ENCODE peak calls at places on chromosome 6, in five cellular contexts. One of them, this sample, is unnamed.

GRCh38 chr6:161721511-161721910 is 447.6 kb upstream of the AGPAT4 start:
- DNase-seq in esophagus squamous epithelium: no peak
- DNase-seq in A549: no peak
- DNase-seq in lower lobe of right lung: no peak
- DNase-seq in WTC11: no peak
- DNase-seq in this sample: no peak

GRCh38 chr6:150857062-150857905 is 8.2 kb upstream of the MTHFD1L start:
- DNase-seq in esophagus squamous epithelium: no peak
- DNase-seq in A549: peak; percentile 90
- DNase-seq in lower lobe of right lung: no peak
- DNase-seq in WTC11: no peak
- DNase-seq in this sample: no peak

GRCh38 chr6:85078071-85078470 is 313.7 kb upstream of the TBX18 start:
- DNase-seq in esophagus squamous epithelium: no peak
- DNase-seq in A549: peak; percentile 23
- DNase-seq in lower lobe of right lung: no peak
- DNase-seq in WTC11: no peak
- DNase-seq in this sample: no peak

GRCh38 chr6:31877651-31878161 is 1.1 kb downstream of the SLC44A4 start:
- DNase-seq in esophagus squamous epithelium: no peak
- DNase-seq in A549: no peak
- DNase-seq in lower lobe of right lung: peak; percentile 80
- DNase-seq in WTC11: no peak
- DNase-seq in this sample: no peak

GRCh38 chr6:104625536-104625935 is 234.2 kb downstream of the HACE1 start:
- DNase-seq in esophagus squamous epithelium: no peak
- DNase-seq in A549: peak; percentile 44
- DNase-seq in lower lobe of right lung: no peak
- DNase-seq in WTC11: no peak
- DNase-seq in this sample: no peak

GRCh38 chr6:42446370-42446769 is 5.4 kb downstream of the TRERF1 start:
- DNase-seq in esophagus squamous epithelium: no peak
- DNase-seq in A549: no peak
- DNase-seq in lower lobe of right lung: no peak
- DNase-seq in WTC11: no peak
- DNase-seq in this sample: no peak

GRCh38 chr6:159321267-159321666 is 152.1 kb downstream of the FNDC1 start:
- DNase-seq in esophagus squamous epithelium: no peak
- DNase-seq in A549: no peak
- DNase-seq in lower lobe of right lung: no peak
- DNase-seq in WTC11: no peak
- DNase-seq in this sample: no peak

GRCh38 chr6:34248198-34248726 is 544 bp downstream of the SMIM29 start:
- DNase-seq in esophagus squamous epithelium: no peak
- DNase-seq in A549: peak; percentile 43
- DNase-seq in lower lobe of right lung: peak; percentile 83
- DNase-seq in WTC11: peak; percentile 61
- DNase-seq in this sample: peak; percentile 89

GRCh38 chr6:191487-192312 is 100.6 kb upstream of the DUSP22 start:
- DNase-seq in esophagus squamous epithelium: no peak
- DNase-seq in A549: no peak
- DNase-seq in lower lobe of right lung: peak; percentile 26
- DNase-seq in WTC11: no peak
- DNase-seq in this sample: no peak

GRCh38 chr6:98894810-98895209 is 52.9 kb downstream of the FBXL4 start:
- DNase-seq in esophagus squamous epithelium: no peak
- DNase-seq in A549: no peak
- DNase-seq in lower lobe of right lung: no peak
- DNase-seq in WTC11: no peak
- DNase-seq in this sample: no peak

GRCh38 chr6:25017932-25018581 is 82.3 kb upstream of the RIPOR2 start:
- DNase-seq in esophagus squamous epithelium: no peak
- DNase-seq in A549: peak; percentile 37
- DNase-seq in lower lobe of right lung: peak; percentile 87
- DNase-seq in WTC11: peak; percentile 80
- DNase-seq in this sample: peak; percentile 73

GRCh38 chr6:111215134-111215533 is 127.8 kb downstream of the SLC16A10 start:
- DNase-seq in esophagus squamous epithelium: no peak
- DNase-seq in A549: no peak
- DNase-seq in lower lobe of right lung: no peak
- DNase-seq in WTC11: no peak
- DNase-seq in this sample: no peak

GRCh38 chr6:158758464-158758863 is 60.7 kb downstream of the EZR start:
- DNase-seq in esophagus squamous epithelium: no peak
- DNase-seq in A549: no peak
- DNase-seq in lower lobe of right lung: no peak
- DNase-seq in WTC11: peak; percentile 65
- DNase-seq in this sample: no peak

GRCh38 chr6:96624957-96625356 is 62.0 kb downstream of the FHL5 start:
- DNase-seq in esophagus squamous epithelium: no peak
- DNase-seq in A549: no peak
- DNase-seq in lower lobe of right lung: no peak
- DNase-seq in WTC11: no peak
- DNase-seq in this sample: no peak

GRCh38 chr6:96621983-96622382 is 59.1 kb downstream of the FHL5 start:
- DNase-seq in esophagus squamous epithelium: no peak
- DNase-seq in A549: no peak
- DNase-seq in lower lobe of right lung: no peak
- DNase-seq in WTC11: no peak
- DNase-seq in this sample: no peak

GRCh38 chr6:96620851-96621250 is 57.9 kb downstream of the FHL5 start:
- DNase-seq in esophagus squamous epithelium: no peak
- DNase-seq in A549: no peak
- DNase-seq in lower lobe of right lung: no peak
- DNase-seq in WTC11: no peak
- DNase-seq in this sample: no peak

GRCh38 chr6:96631248-96631647 is 68.3 kb downstream of the FHL5 start:
- DNase-seq in esophagus squamous epithelium: no peak
- DNase-seq in A549: no peak
- DNase-seq in lower lobe of right lung: no peak
- DNase-seq in WTC11: no peak
- DNase-seq in this sample: no peak

GRCh38 chr6:96626749-96627353 is 63.9 kb downstream of the FHL5 start:
- DNase-seq in esophagus squamous epithelium: no peak
- DNase-seq in A549: peak; percentile 10
- DNase-seq in lower lobe of right lung: no peak
- DNase-seq in WTC11: no peak
- DNase-seq in this sample: no peak
- TF ChIP-seq CTCF in esophagus squamous epithelium: no peak
- TF ChIP-seq CTCF in A549: peak; percentile 39
- TF ChIP-seq CTCF in lower lobe of right lung: peak; percentile 29
- TF ChIP-seq CTCF in WTC11: no peak
- TF ChIP-seq CTCF in this sample: no peak

GRCh38 chr6:143591441-143591840 is 79.9 kb upstream of the FUCA2 start:
- DNase-seq in esophagus squamous epithelium: no peak
- DNase-seq in A549: no peak
- DNase-seq in lower lobe of right lung: no peak
- DNase-seq in WTC11: no peak
- DNase-seq in this sample: no peak

GRCh38 chr6:143595256-143596036 is 82.3 kb upstream of the PHACTR2 start:
- DNase-seq in esophagus squamous epithelium: no peak
- DNase-seq in A549: no peak
- DNase-seq in lower lobe of right lung: no peak
- DNase-seq in WTC11: no peak
- DNase-seq in this sample: no peak

GRCh38 chr6:143589162-143589561 is 77.6 kb upstream of the FUCA2 start:
- DNase-seq in esophagus squamous epithelium: no peak
- DNase-seq in A549: no peak
- DNase-seq in lower lobe of right lung: no peak
- DNase-seq in WTC11: no peak
- DNase-seq in this sample: no peak

GRCh38 chr6:143594647-143595046 is 83.1 kb upstream of the PHACTR2 start:
- DNase-seq in esophagus squamous epithelium: no peak
- DNase-seq in A549: no peak
- DNase-seq in lower lobe of right lung: no peak
- DNase-seq in WTC11: no peak
- DNase-seq in this sample: no peak

GRCh38 chr6:143592335-143592734 is 80.8 kb upstream of the FUCA2 start:
- DNase-seq in esophagus squamous epithelium: no peak
- DNase-seq in A549: peak; percentile 19
- DNase-seq in lower lobe of right lung: no peak
- DNase-seq in WTC11: peak; percentile 61
- DNase-seq in this sample: no peak
- TF ChIP-seq CTCF in esophagus squamous epithelium: no peak
- TF ChIP-seq CTCF in A549: peak; percentile 8
- TF ChIP-seq CTCF in lower lobe of right lung: peak; percentile 33
- TF ChIP-seq CTCF in WTC11: peak; percentile 76
- TF ChIP-seq CTCF in this sample: peak; percentile 43

DNA sequence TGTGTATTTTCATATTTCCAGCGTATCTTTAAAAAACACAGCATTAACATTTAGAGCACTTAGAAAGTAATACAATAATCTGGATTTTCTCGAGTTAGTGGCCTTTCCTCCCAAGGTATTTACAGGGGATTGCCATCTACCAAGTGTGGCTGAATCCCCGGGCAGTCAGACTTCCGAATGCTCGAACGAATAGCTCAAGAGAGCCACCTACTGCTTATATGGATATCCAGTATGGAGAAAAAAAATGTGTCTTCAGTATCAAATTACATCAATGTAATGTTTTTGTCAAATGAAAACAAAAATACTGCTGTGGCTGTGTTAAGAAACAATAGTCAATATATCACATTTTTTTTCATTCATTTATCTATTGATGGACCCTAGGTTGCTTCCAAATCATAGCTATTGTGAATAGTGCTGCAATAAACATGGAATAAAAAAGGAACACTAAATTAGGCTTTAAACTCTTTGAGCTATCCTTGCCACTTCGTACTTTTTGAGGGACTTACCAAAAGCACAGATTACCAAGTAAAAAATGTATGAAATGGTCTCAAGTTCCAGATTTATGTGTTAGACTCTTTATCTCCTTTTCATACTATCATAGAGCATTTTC is 654.5 kb upstream of the PTCHD4 start:
- DNase-seq in esophagus squamous epithelium: no peak
- DNase-seq in A549: peak; percentile 55
- DNase-seq in lower lobe of right lung: no peak
- DNase-seq in WTC11: peak; percentile 38
- DNase-seq in this sample: no peak
- TF ChIP-seq CTCF in esophagus squamous epithelium: peak; percentile 26
- TF ChIP-seq CTCF in A549: peak; percentile 42
- TF ChIP-seq CTCF in lower lobe of right lung: peak; percentile 48
- TF ChIP-seq CTCF in WTC11: peak; percentile 37
- TF ChIP-seq CTCF in this sample: no peak

GRCh38 chr6:35754452-35755321 is 17.9 kb downstream of the ARMC12 start:
- DNase-seq in esophagus squamous epithelium: no peak
- DNase-seq in A549: no peak
- DNase-seq in lower lobe of right lung: no peak
- DNase-seq in WTC11: no peak
- DNase-seq in this sample: no peak
- TF ChIP-seq CTCF in esophagus squamous epithelium: no peak
- TF ChIP-seq CTCF in A549: no peak
- TF ChIP-seq CTCF in lower lobe of right lung: no peak
- TF ChIP-seq CTCF in WTC11: no peak
- TF ChIP-seq CTCF in this sample: no peak

DNA sequence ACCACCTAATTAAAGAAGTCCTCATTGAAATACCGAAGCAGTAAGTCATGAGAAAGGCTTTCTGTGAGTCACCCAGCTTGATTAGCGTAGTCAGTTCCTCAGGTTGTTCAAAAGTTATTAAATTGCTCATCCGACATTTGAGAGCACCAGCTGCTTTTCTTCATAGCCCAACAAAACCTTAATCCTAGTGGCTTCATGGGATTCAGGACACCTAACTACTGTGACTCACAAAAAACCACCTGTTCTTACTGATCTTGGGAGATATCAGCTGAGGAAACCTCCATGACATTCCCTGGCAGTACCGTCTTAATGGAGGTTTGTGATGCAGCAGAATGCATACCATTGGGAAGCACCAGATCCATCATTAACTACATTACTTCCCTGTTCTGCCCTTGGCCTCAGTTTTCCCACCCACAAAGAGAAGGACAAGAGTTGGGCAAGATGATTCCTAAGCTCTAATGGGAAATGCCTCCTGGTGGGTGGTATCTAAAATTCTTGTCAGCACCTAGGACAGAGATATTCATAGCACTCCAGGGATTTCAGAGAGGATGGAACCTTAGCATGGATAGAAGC is 103.8 kb downstream of the KHDC1L start:
- DNase-seq in esophagus squamous epithelium: no peak
- DNase-seq in A549: no peak
- DNase-seq in lower lobe of right lung: no peak
- DNase-seq in WTC11: no peak
- DNase-seq in this sample: no peak
- TF ChIP-seq CTCF in esophagus squamous epithelium: no peak
- TF ChIP-seq CTCF in A549: no peak
- TF ChIP-seq CTCF in lower lobe of right lung: no peak
- TF ChIP-seq CTCF in WTC11: no peak
- TF ChIP-seq CTCF in this sample: no peak

GRCh38 chr6:11412616-11413015 is 124.9 kb upstream of the TMEM170B start:
- DNase-seq in esophagus squamous epithelium: no peak
- DNase-seq in A549: no peak
- DNase-seq in lower lobe of right lung: no peak
- DNase-seq in WTC11: no peak
- DNase-seq in this sample: no peak

GRCh38 chr6:11414564-11414963 is 123.0 kb upstream of the TMEM170B start:
- DNase-seq in esophagus squamous epithelium: no peak
- DNase-seq in A549: peak; percentile 90
- DNase-seq in lower lobe of right lung: no peak
- DNase-seq in WTC11: no peak
- DNase-seq in this sample: no peak

GRCh38 chr6:11412011-11412424 is 125.5 kb upstream of the TMEM170B start:
- DNase-seq in esophagus squamous epithelium: no peak
- DNase-seq in A549: no peak
- DNase-seq in lower lobe of right lung: no peak
- DNase-seq in WTC11: no peak
- DNase-seq in this sample: no peak

GRCh38 chr6:11413728-11414127 is 123.8 kb upstream of the TMEM170B start:
- DNase-seq in esophagus squamous epithelium: no peak
- DNase-seq in A549: no peak
- DNase-seq in lower lobe of right lung: no peak
- DNase-seq in WTC11: no peak
- DNase-seq in this sample: no peak

GRCh38 chr6:11413112-11413687 is 124.3 kb upstream of the TMEM170B start:
- DNase-seq in esophagus squamous epithelium: no peak
- DNase-seq in A549: no peak
- DNase-seq in lower lobe of right lung: no peak
- DNase-seq in WTC11: no peak
- DNase-seq in this sample: no peak
- TF ChIP-seq CTCF in esophagus squamous epithelium: no peak
- TF ChIP-seq CTCF in A549: peak; percentile 8
- TF ChIP-seq CTCF in lower lobe of right lung: peak; percentile 11
- TF ChIP-seq CTCF in WTC11: no peak
- TF ChIP-seq CTCF in this sample: peak; percentile 15

This sample was measured in CD14-positive monocyte.